ENCODE peak calls at places on chromosomes 2 and 18, in five cellular contexts. L is effector CD4-positive, alpha-beta T cell; D is MCF 10A; M is NCI-H1092 treated with DMSO at 0.1 percent for 48 hours; Y is RWPE1. U is an unnamed sample.

GRCh38 chr2:136052374-136053362 is 65.3 kb downstream of the CXCR4 start:
- DNase-seq in M (no peak), D (no peak), Y (no peak), L (no peak), U (no peak)

GRCh38 chr2:182598626-182599025 is 117.4 kb upstream of the DNAJC10 start:
- DNase-seq in D (no peak), Y (no peak), L (no peak), M (no peak), U (no peak)

GRCh38 chr2:215906458-215906857 is 106.9 kb downstream of the MREG start:
- DNase-seq in Y (no peak), D (no peak), L (no peak), M (no peak), U (no peak)

GRCh38 chr2:67930156-67930555 is 132.6 kb downstream of the C1D start:
- DNase-seq in Y (no peak), L (no peak), D (no peak), M (no peak), U (no peak)

GRCh38 chr2:133667085-133667484 is 98.8 kb upstream of the NCKAP5 start:
- DNase-seq in M (no peak), L (no peak), D (no peak), Y (no peak), U (no peak)

GRCh38 chr2:23029111-23029510 is 355.9 kb upstream of the KLHL29 start:
- DNase-seq in M (no peak), Y (no peak), L (no peak), D (no peak), U (no peak)

GRCh38 chr2:6975988-6976387 is 58.8 kb downstream of the RNF144A start:
- DNase-seq in D (peak; percentile 83), Y (peak; percentile 70), M (no peak), L (no peak), U (peak; percentile 50)

GRCh38 chr18:36015629-36016028 is 43.1 kb downstream of the RMP24 start:
- DNase-seq in Y (no peak), D (no peak), L (no peak), M (no peak), U (no peak)

GRCh38 chr2:139216435-139216834 is 436.2 kb upstream of the NXPH2 start:
- DNase-seq in Y (no peak), D (no peak), L (no peak), M (no peak), U (no peak)

GRCh38 chr18:68714356-68714706 is 577 bp downstream of the TMX3 start:
- DNase-seq in M (peak; percentile 48), D (no peak), L (no peak), Y (no peak), U (peak; percentile 12)

GRCh38 chr2:96608459-96609455 is 29.4 kb downstream of the KANSL3 start:
- DNase-seq in Y (no peak), M (no peak), D (peak; percentile 21), L (no peak), U (no peak)

GRCh38 chr18:57534535-57534934 is 52.0 kb downstream of the FECH start:
- DNase-seq in D (no peak), M (no peak), Y (no peak), L (no peak), U (no peak)

GRCh38 chr2:20514596-20515269 is 67.9 kb downstream of the RHOB start:
- DNase-seq in M (no peak), D (peak; percentile 94), L (no peak), Y (peak; percentile 95), U (no peak)

GRCh38 chr2:235098736-235099494 is 147.1 kb downstream of the SH3BP4 start:
- DNase-seq in M (no peak), Y (no peak), D (peak; percentile 16), L (no peak), U (no peak)

GRCh38 chr18:28729321-28729720 is 552.4 kb upstream of the CDH2 start:
- DNase-seq in Y (peak; percentile 20), D (no peak), M (no peak), L (no peak), U (no peak)

GRCh38 chr2:220194630-220195029 is 567.2 kb downstream of the SLC4A3 start:
- DNase-seq in M (no peak), Y (no peak), L (no peak), D (no peak), U (no peak)

GRCh38 chr2:72090781-72091482 is 56.7 kb downstream of the CYP26B1 start:
- DNase-seq in Y (no peak), M (no peak), D (no peak), L (no peak), U (no peak)

GRCh38 chr2:18918280-18918679 is 328.9 kb upstream of the NT5C1B start:
- DNase-seq in Y (no peak), M (no peak), D (no peak), L (no peak), U (no peak)

GRCh38 chr2:74560591-74560990 is 6.1 kb downstream of the DOK1 start:
- DNase-seq in M (no peak), Y (no peak), D (no peak), L (no peak), U (no peak)

GRCh38 chr2:149037851-149038250 is 648 bp upstream of the LYPD6B start:
- DNase-seq in M (no peak), L (no peak), D (peak; percentile 43), Y (peak; percentile 46), U (no peak)

GRCh38 chr2:54454922-54455583 is 1.1 kb upstream of the SPTBN1 start:
- DNase-seq in L (no peak), Y (no peak), D (no peak), M (no peak), U (no peak)

GRCh38 chr2:19187323-19188020 is 171.0 kb downstream of the OSR1 start:
- DNase-seq in Y (peak; percentile 17), M (no peak), L (no peak), D (peak; percentile 11), U (no peak)

GRCh38 chr2:170969872-170970271 is 40.8 kb downstream of the GORASP2 start:
- DNase-seq in M (no peak), L (no peak), D (no peak), Y (no peak), U (no peak)

GRCh38 chr2:39870871-39871270 is 91.8 kb upstream of the THUMPD2 start:
- DNase-seq in M (no peak), D (no peak), Y (no peak), L (no peak), U (no peak)

GRCh38 chr2:154638768-154639167 is 59.7 kb upstream of the KCNJ3 start:
- DNase-seq in D (no peak), Y (no peak), L (no peak), M (no peak), U (no peak)

GRCh38 chr2:48209214-48209885 is 303.1 kb upstream of the FBXO11 start:
- DNase-seq in M (no peak), L (no peak), Y (no peak), D (peak; percentile 77), U (no peak)

GRCh38 chr2:155418753-155419152 is 720.3 kb downstream of the KCNJ3 start:
- DNase-seq in L (no peak), D (no peak), M (no peak), Y (no peak), U (no peak)

GRCh38 chr2:232458661-232459418 is 2.9 kb downstream of the ALPI start:
- DNase-seq in D (no peak), L (no peak), M (no peak), Y (no peak), U (no peak)

GRCh38 chr2:120243211-120243610 is 9.4 kb upstream of the RALB start:
- DNase-seq in D (no peak), Y (no peak), L (no peak), M (no peak), U (peak; percentile 55)